ENCODE peak calls at places on chromosomes 1 and 21, in seven cellular contexts. W is mucosa of descending colon; A is fibroblast of pulmonary artery; P is T47D; N is stimulated activated CD4-positive, alpha-beta T cell treated with anti-CD3 and anti-CD28 coated beads, Interleukin-15, amount 100 ng/mL, for 1 hour; K is tibial nerve; Q is CD8-positive, alpha-beta T cell. C is an unnamed sample.

GRCh38 chr1:205594846-205595245 is 37.0 kb downstream of the ELK4 start:
- DNase-seq in W (no peak), A (no peak), P (no peak), N (no peak), K (no peak), Q (peak), C (no peak)

GRCh38 chr1:223429313-223429731 is 36.1 kb downstream of the CCDC185 start:
- DNase-seq in W (no peak), A (no peak), P (no peak), N (no peak), K (no peak), Q (no peak), C (peak)

GRCh38 chr1:21121764-21122471 is 54.8 kb downstream of the EIF4G3 start:
- DNase-seq in W (no peak), A (no peak), P (no peak), N (no peak), K (no peak), Q (no peak), C (no peak)

GRCh38 chr1:9621032-9621431 is 30.5 kb upstream of the PIK3CD start:
- DNase-seq in W (no peak), A (no peak), P (no peak), N (no peak), K (no peak), Q (no peak), C (no peak)

GRCh38 chr21:17925900-17926299 is 106.7 kb upstream of the C21orf91 start:
- DNase-seq in W (no peak), A (peak), P (peak), N (no peak), K (no peak), Q (no peak), C (no peak)

GRCh38 chr1:215002471-215002870 is 80.1 kb upstream of the KCNK2 start:
- DNase-seq in W (no peak), A (peak), P (no peak), N (no peak), K (no peak), Q (no peak), C (no peak)

GRCh38 chr1:41454406-41454805 is 30.1 kb downstream of the EDN2 start:
- DNase-seq in W (peak), A (no peak), P (no peak), N (no peak), K (no peak), Q (no peak), C (no peak)

GRCh38 chr1:145892486-145893087 is 6.9 kb upstream of the ANKRD35 start:
- DNase-seq in W (no peak), A (peak), P (no peak), N (no peak), K (peak), Q (no peak), C (no peak)

GRCh38 chr1:41152622-41153044 is 89.5 kb downstream of the SCMH1 start:
- DNase-seq in W (no peak), A (peak), P (no peak), N (no peak), K (no peak), Q (no peak), C (no peak)

GRCh38 chr21:32096411-32096810 is 182.4 kb downstream of the MIS18A start:
- DNase-seq in W (peak), A (no peak), P (peak), N (no peak), K (no peak), Q (no peak), C (no peak)

GRCh38 chr1:231970684-231971083 is 344.1 kb downstream of the DISC1 start:
- DNase-seq in W (peak), A (no peak), P (peak), N (no peak), K (peak), Q (no peak), C (no peak)

GRCh38 chr1:119971710-119972570 is 75.6 kb upstream of the ADAM30 start:
- DNase-seq in W (no peak), A (no peak), P (peak), N (no peak), K (no peak), Q (no peak), C (no peak)

GRCh38 chr1:109802136-109802900 is 38.6 kb upstream of the EPS8L3 start:
- DNase-seq in W (peak), A (no peak), P (no peak), N (no peak), K (no peak), Q (peak), C (peak)

GRCh38 chr1:51512611-51513010 is 6.5 kb downstream of the EPS15 start:
- DNase-seq in W (no peak), A (no peak), P (no peak), N (no peak), K (no peak), Q (no peak), C (no peak)

GRCh38 chr1:12527564-12527963 is 90.4 kb downstream of the DHRS3 start:
- DNase-seq in W (no peak), A (no peak), P (no peak), N (no peak), K (no peak), Q (no peak), C (no peak)

GRCh38 chr1:43958351-43959255 is 11.2 kb upstream of the DPH2 start:
- DNase-seq in W (no peak), A (no peak), P (no peak), N (no peak), K (no peak), Q (no peak), C (no peak)

GRCh38 chr21:22904385-22904784 is 1906.2 kb downstream of the NCAM2 start:
- DNase-seq in W (no peak), A (no peak), P (no peak), N (no peak), K (no peak), Q (no peak), C (no peak)

GRCh38 chr21:41993744-41994143 is 16.4 kb downstream of the ZBTB21 start:
- DNase-seq in W (no peak), A (peak), P (no peak), N (no peak), K (no peak), Q (no peak), C (no peak)